ENCODE peak calls at places on chromosomes 11 and 22, in four cellular contexts. O, F, I and W are unnamed samples.
A peak's percentile ranks its signal among the peaks of the same experiment; 100 is the strongest.

GRCh38 chr22:19880786-19881569 is 26.3 kb upstream of the GNB1L start:
- DNase-seq in F (no peak), I (peak; percentile 96), O (peak; percentile 94), W (peak; percentile 94)

GRCh38 chr11:68977781-68978625 is 2.8 kb downstream of the MRGPRD start:
- DNase-seq in F (no peak), O (no peak), I (no peak), W (no peak)

GRCh38 chr11:6438979-6439571 is 1.7 kb downstream of the HPX start:
- DNase-seq in F (peak; percentile 60), I (peak; percentile 67), O (peak; percentile 68), W (peak; percentile 59)

GRCh38 chr11:131739243-131739882 is 368.9 kb downstream of the NTM start:
- DNase-seq in I (no peak), O (no peak), F (no peak), W (peak; percentile 40)

GRCh38 chr11:1881442-1882264 is 10.0 kb downstream of the PRR33 start:
- DNase-seq in O (no peak), F (no peak), I (no peak), W (no peak)

GRCh38 chr22:50437511-50438304 is 37.1 kb downstream of the SBF1 start:
- DNase-seq in I (no peak), O (no peak), F (no peak), W (no peak)

GRCh38 chr22:48894064-48894671 is 933.5 kb downstream of the BRD1 start:
- DNase-seq in O (no peak), F (peak; percentile 12), I (no peak), W (no peak)

GRCh38 chr11:76892305-76892704 is 31.6 kb downstream of the ACER3 start:
- DNase-seq in I (no peak), F (no peak), O (no peak), W (no peak)

GRCh38 chr11:113626736-113627135 is 79.4 kb downstream of the TMPRSS5 start:
- DNase-seq in I (no peak), O (no peak), F (no peak), W (no peak)

GRCh38 chr22:27987557-27987956 is 68.5 kb upstream of the PITPNB start:
- DNase-seq in I (no peak), F (no peak), O (no peak), W (peak; percentile 93)

GRCh38 chr11:119188887-119189286 is 3.6 kb downstream of the NHERF4 start:
- DNase-seq in I (no peak), O (no peak), F (no peak), W (no peak)

GRCh38 chr11:77086521-77087472 is 15.8 kb upstream of the OMP start:
- DNase-seq in I (peak; percentile 39), F (no peak), O (no peak), W (no peak)

GRCh38 chr11:119210035-119210434 is 3.9 kb downstream of the CBL start:
- DNase-seq in I (no peak), O (no peak), F (no peak), W (no peak)

GRCh38 chr11:47553417-47553746 is 450 bp upstream of the CELF1 start:
- DNase-seq in I (no peak), F (no peak), O (no peak), W (no peak)

GRCh38 chr22:47090591-47091240 is 328.3 kb downstream of the TBC1D22A start:
- DNase-seq in F (peak; percentile 58), I (no peak), O (no peak), W (peak; percentile 60)

GRCh38 chr11:67369801-67370284 is 3.6 kb downstream of the CLCF1 start:
- DNase-seq in I (no peak), F (no peak), O (no peak), W (peak; percentile 71)

GRCh38 chr11:12170984-12171383 is 60.6 kb downstream of the MICAL2 start:
- DNase-seq in O (no peak), F (no peak), I (no peak), W (peak; percentile 49)

GRCh38 chr11:13262096-13262495 is 15.5 kb upstream of the BMAL1 start:
- DNase-seq in F (no peak), I (no peak), O (no peak), W (no peak)
- TF ChIP-seq MAZ in F (no peak), I (no peak), O (no peak), W (no peak)

GRCh38 chr11:33668468-33668825 is 32.2 kb downstream of the C11orf91 start:
- DNase-seq in I (no peak), F (no peak), O (no peak), W (no peak)
- TF ChIP-seq MAZ in I (no peak), F (no peak), O (no peak), W (no peak)

DNA sequence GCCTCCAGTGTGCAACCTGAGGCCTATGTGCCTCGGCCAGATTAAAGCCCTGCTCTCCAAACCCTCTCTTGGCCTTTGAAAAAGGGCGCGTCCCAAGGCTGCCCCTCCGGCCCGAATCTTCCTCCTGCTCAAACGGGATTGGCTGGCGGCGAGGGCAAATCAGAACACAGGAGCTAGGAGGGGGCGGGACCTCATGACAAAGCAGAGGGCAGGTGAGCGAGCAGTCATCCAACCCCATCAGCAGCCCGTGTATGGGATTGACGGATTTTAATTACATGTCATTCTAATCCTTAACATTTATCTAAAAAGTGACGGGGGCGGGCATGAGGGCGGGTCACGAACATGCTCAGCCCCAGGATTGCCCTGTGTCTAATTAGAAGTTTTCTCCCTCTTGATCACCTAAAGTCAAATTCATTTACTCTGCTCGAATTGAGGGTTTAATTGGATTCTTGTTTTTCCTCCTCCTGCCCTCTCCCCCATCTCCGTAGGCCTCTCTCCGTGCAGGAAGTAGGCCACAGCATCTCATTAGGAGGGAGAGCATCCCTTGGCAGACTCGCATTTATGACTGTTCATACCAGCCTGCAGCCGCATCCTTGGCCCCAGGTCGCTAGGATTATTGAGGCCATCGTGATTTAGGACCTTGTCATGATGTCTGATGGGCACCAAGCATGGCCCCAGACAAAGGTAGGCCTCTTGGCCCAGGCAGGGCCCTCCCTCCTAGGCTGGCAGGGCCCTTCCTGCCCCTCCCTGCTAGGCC is 147.1 kb downstream of the CHST1 start:
- DNase-seq in O (no peak), I (no peak), F (peak; percentile 80), W (no peak)
- TF ChIP-seq MAZ in O (no peak), I (no peak), F (no peak), W (no peak)

GRCh38 chr11:86513746-86514373 is 139.2 kb downstream of the CCDC81 start:
- DNase-seq in F (no peak), O (no peak), I (no peak), W (no peak)
- TF ChIP-seq MAZ in F (no peak), O (no peak), I (no peak), W (no peak)

GRCh38 chr22:21975273-21975672 is 7.3 kb downstream of the TOP3B start:
- DNase-seq in F (no peak), I (no peak), O (no peak), W (no peak)
- TF ChIP-seq MAZ in F (no peak), I (no peak), O (no peak), W (no peak)

DNA sequence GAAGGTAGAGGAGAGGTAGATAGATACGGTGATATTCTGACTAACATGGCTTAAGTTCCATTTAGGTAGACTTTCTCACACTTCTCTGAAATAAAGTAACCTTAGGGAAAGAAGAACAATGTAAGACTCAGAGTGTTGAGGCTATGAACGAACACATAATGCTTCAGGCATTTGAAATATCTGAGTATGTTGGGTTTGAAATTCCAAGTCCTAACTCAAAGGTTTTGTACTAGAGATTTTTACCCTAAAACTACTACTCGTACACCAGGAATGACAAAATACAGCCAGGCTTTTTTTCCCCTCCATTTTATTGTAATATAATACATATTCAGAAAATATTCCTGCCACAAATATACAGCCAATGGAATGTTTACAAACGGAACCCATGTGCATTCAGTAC is 592.6 kb downstream of the ETS1 start:
- DNase-seq in O (no peak), I (no peak), F (no peak), W (peak; percentile 69)
- TF ChIP-seq MAZ in O (no peak), I (no peak), F (no peak), W (no peak)